ENCODE peak calls at places on chromosome 7, in nine cellular contexts. Z, H, Q, K, U, N, D, V and W are unnamed samples.

GRCh38 chr7:105277341-105277740 is 111.4 kb downstream of the SRPK2 start:
- DNase-seq in Z (no peak), H (no peak), Q (no peak), K (peak), U (peak), N (no peak), D (no peak), V (no peak), W (no peak)

GRCh38 chr7:43531700-43532099 is 51.2 kb upstream of the STK17A start:
- DNase-seq in Z (peak), H (no peak), Q (no peak), K (no peak), U (no peak), N (no peak), D (no peak), V (no peak), W (no peak)

GRCh38 chr7:113154128-113154527 is 35.8 kb upstream of the SMIM30 start:
- DNase-seq in Z (no peak), H (no peak), Q (no peak), K (no peak), U (no peak), N (no peak), D (no peak), V (no peak), W (no peak)

GRCh38 chr7:24284699-24285506 is 913 bp downstream of the NPY start:
- DNase-seq in Z (peak), H (no peak), Q (no peak), K (no peak), U (no peak), N (no peak), D (no peak), V (no peak), W (no peak)

GRCh38 chr7:14936530-14936929 is 34.0 kb upstream of the DGKB start:
- DNase-seq in Z (no peak), H (peak), Q (no peak), K (no peak), U (no peak), N (no peak), D (no peak), V (no peak), W (no peak)

GRCh38 chr7:73721237-73721848 is 1.9 kb upstream of the STX1A start:
- DNase-seq in Z (no peak), H (no peak), Q (no peak), K (no peak), U (no peak), N (peak), D (no peak), V (peak), W (no peak)

GRCh38 chr7:6558837-6559236 is 7.6 kb upstream of the GRID2IP start:
- DNase-seq in Z (no peak), H (peak), Q (no peak), K (peak), U (peak), N (no peak), D (no peak), V (peak), W (peak)

GRCh38 chr7:29765392-29765979 is 40.8 kb upstream of the WIPF3 start:
- DNase-seq in Z (no peak), H (no peak), Q (no peak), K (no peak), U (no peak), N (no peak), D (no peak), V (no peak), W (no peak)

GRCh38 chr7:1340640-1341360 is 108.1 kb downstream of the UNCX start:
- DNase-seq in Z (no peak), H (no peak), Q (no peak), K (no peak), U (no peak), N (no peak), D (no peak), V (no peak), W (no peak)

GRCh38 chr7:105439174-105439893 is 50.6 kb upstream of the SRPK2 start:
- DNase-seq in Z (no peak), H (peak), Q (no peak), K (peak), U (peak), N (peak), D (peak), V (peak), W (peak)

GRCh38 chr7:41005381-41005901 is 697.4 kb downstream of the INHBA start:
- DNase-seq in Z (no peak), H (peak), Q (no peak), K (peak), U (no peak), N (no peak), D (peak), V (no peak), W (peak)

GRCh38 chr7:131605280-131605878 is 49.0 kb upstream of the PODXL start:
- DNase-seq in Z (peak), H (no peak), Q (no peak), K (no peak), U (no peak), N (no peak), D (no peak), V (peak), W (no peak)

GRCh38 chr7:134016223-134016941 is 110.8 kb upstream of the LRGUK start:
- DNase-seq in Z (peak), H (peak), Q (no peak), K (peak), U (peak), N (no peak), D (no peak), V (peak), W (peak)

GRCh38 chr7:98352621-98353020 is 48.3 kb downstream of the BAIAP2L1 start:
- DNase-seq in Z (no peak), H (peak), Q (no peak), K (peak), U (peak), N (no peak), D (peak), V (no peak), W (peak)